ENCODE peak calls at places on chromosomes 1 and 21, in nine cellular contexts. N, P, R, C, E, B, T, F and I are unnamed samples.

GRCh38 chr1:9901148-9902059 is 8.7 kb downstream of the CTNNBIP1 start:
- DNase-seq in C (no peak), F (no peak), P (no peak), T (no peak), E (no peak), N (no peak), B (no peak), R (no peak), I (no peak)

GRCh38 chr21:42316891-42317290 is 1.7 kb upstream of the TFF3 start:
- DNase-seq in R (no peak), P (no peak), C (no peak), F (no peak), E (no peak), T (no peak), N (no peak), B (no peak), I (no peak)

GRCh38 chr1:64915381-64916274 is 50.7 kb downstream of the JAK1 start:
- DNase-seq in C (no peak), B (no peak), P (no peak), E (peak), N (no peak), T (no peak), F (peak), R (no peak), I (peak)

GRCh38 chr1:79235221-79236002 is 228.9 kb upstream of the ADGRL4 start:
- DNase-seq in C (peak), R (no peak), B (no peak), P (no peak), E (no peak), N (no peak), F (no peak), T (no peak), I (peak)

GRCh38 chr1:242873661-242874060 is 349.2 kb upstream of the PLD5 start:
- DNase-seq in C (no peak), B (no peak), T (no peak), F (no peak), E (no peak), P (no peak), N (no peak), R (no peak), I (no peak)

GRCh38 chr1:32334864-32335618 is 992 bp downstream of the MARCKSL1 start:
- DNase-seq in C (no peak), P (peak), N (no peak), R (no peak), T (peak), B (peak), E (peak), F (peak), I (no peak)

GRCh38 chr1:87765686-87766085 is 437.0 kb downstream of the LMO4 start:
- DNase-seq in T (no peak), E (no peak), R (no peak), C (no peak), P (no peak), N (peak), F (no peak), B (no peak), I (peak)

GRCh38 chr21:15667010-15667409 is 62.8 kb upstream of the USP25 start:
- DNase-seq in N (peak), T (no peak), R (no peak), P (no peak), F (no peak), E (peak), C (no peak), B (no peak), I (peak)

GRCh38 chr1:219500327-219500897 is 112.5 kb downstream of the ZC3H11B start:
- DNase-seq in E (no peak), B (no peak), P (no peak), C (no peak), F (no peak), R (no peak), N (no peak), T (no peak), I (no peak)

GRCh38 chr1:7232441-7232840 is 447.2 kb downstream of the CAMTA1 start:
- DNase-seq in F (no peak), E (no peak), R (no peak), B (no peak), C (no peak), P (no peak), N (no peak), T (no peak), I (no peak)

GRCh38 chr1:93419344-93419743 is 28.6 kb upstream of the FNBP1L start:
- DNase-seq in F (no peak), R (no peak), N (no peak), E (no peak), T (no peak), B (no peak), C (no peak), P (no peak), I (no peak)

GRCh38 chr21:38258803-38259485 is 2.2 kb downstream of the KCNJ15 start:
- DNase-seq in T (no peak), N (peak), P (no peak), F (no peak), R (no peak), C (no peak), B (no peak), E (no peak), I (peak)

GRCh38 chr1:66624412-66625060 is 90.6 kb downstream of the SGIP1 start:
- DNase-seq in N (peak), B (no peak), T (no peak), R (no peak), C (no peak), P (no peak), F (no peak), E (peak), I (peak)

GRCh38 chr1:247456914-247457638 is 828 bp downstream of the OR2B11 start:
- DNase-seq in T (no peak), F (no peak), B (no peak), E (no peak), R (no peak), C (no peak), N (no peak), P (peak), I (no peak)

GRCh38 chr1:1063261-1063944 is 10.7 kb downstream of the RNF223 start:
- DNase-seq in N (no peak), P (no peak), E (no peak), F (no peak), T (no peak), C (no peak), B (no peak), R (no peak), I (no peak)

GRCh38 chr1:31523769-31524168 is 52.5 kb upstream of the TINAGL1 start:
- DNase-seq in P (no peak), E (no peak), B (no peak), C (no peak), T (no peak), F (no peak), R (no peak), N (no peak), I (no peak)

GRCh38 chr1:203673550-203674411 is 47.1 kb downstream of the ATP2B4 start:
- DNase-seq in E (peak), R (peak), T (peak), B (no peak), P (peak), C (peak), F (peak), N (peak), I (peak)